ENCODE peak calls at places on chromosomes 16 and 17, in seven cellular contexts. D, K, I, G, S, J and H are unnamed samples. For H4K20me1, the result is how much of the 10 kb centered on the place peaks cover.

GRCh38 chr17:76528528-76529223 is 8.8 kb downstream of the CYGB start:
- DNase-seq in D (no peak), K (no peak), I (peak), G (no peak), S (no peak), J (peak), H (peak)

GRCh38 chr16:65119905-65120341 is 1.9 kb downstream of the CDH11 start:
- DNase-seq in D (peak), K (no peak), I (no peak), G (no peak), S (peak), J (peak), H (peak)

GRCh38 chr17:83079766-83080616 is 582 bp downstream of the METRNL start:
- DNase-seq in D (no peak), K (no peak), I (peak), G (no peak), S (peak), J (no peak), H (no peak)

GRCh38 chr16:80804061-80804450 is 342 bp downstream of the CDYL2 start:
- DNase-seq in D (peak), K (peak), I (peak), G (no peak), S (no peak), J (peak), H (peak)

GRCh38 chr17:19744492-19744891 is 3.6 kb downstream of the ALDH3A1 start:
- DNase-seq in D (no peak), K (no peak), I (no peak), G (no peak), S (no peak), J (no peak), H (peak)

GRCh38 chr17:27888945-27889344 is 4.2 kb downstream of the LYRM9 start:
- DNase-seq in D (peak), K (peak), I (no peak), G (no peak), S (peak), J (peak), H (no peak)

GRCh38 chr16:72978212-72978611 is 69.7 kb downstream of the ZFHX3 start:
- DNase-seq in D (no peak), K (no peak), I (no peak), G (no peak), S (no peak), J (no peak), H (no peak)

GRCh38 chr16:17448640-17449638 is 21.8 kb downstream of the XYLT1 start:
- DNase-seq in D (no peak), K (no peak), I (peak), G (no peak), S (no peak), J (no peak), H (no peak)

GRCh38 chr17:67855504-67856324 is 30.4 kb downstream of the BPTF start:
- DNase-seq in D (no peak), K (no peak), I (peak), G (no peak), S (no peak), J (no peak), H (no peak)

GRCh38 chr17:55577011-55577586 is 65.8 kb upstream of the SMIM36 start:
- DNase-seq in D (peak), K (no peak), I (no peak), G (no peak), S (no peak), J (peak), H (peak)

GRCh38 chr17:68399638-68400403 is 57.5 kb downstream of the WIPI1 start:
- DNase-seq in D (peak), K (peak), I (peak), G (no peak), S (no peak), J (peak), H (no peak)

GRCh38 chr16:88901718-88902337 is 35.4 kb upstream of the PABPN1L start:
- DNase-seq in D (no peak), K (peak), I (no peak), G (no peak), S (no peak), J (no peak), H (no peak)

GRCh38 chr17:36940313-36941264 is 3.3 kb downstream of the LHX1 start:
- DNase-seq in D (no peak), K (peak), I (no peak), G (no peak), S (peak), J (no peak), H (peak)

GRCh38 chr16:64153718-64154117 is 968.1 kb downstream of the CDH11 start:
- DNase-seq in D (peak), K (no peak), I (no peak), G (no peak), S (no peak), J (peak), H (no peak)

GRCh38 chr17:48125829-48126612 is 18.5 kb downstream of the SNX11 start:
- DNase-seq in D (no peak), K (no peak), I (no peak), G (no peak), S (no peak), J (no peak), H (no peak)

GRCh38 chr16:26598989-26599785 is 467.5 kb upstream of the C16orf82 start:
- DNase-seq in D (no peak), K (no peak), I (no peak), G (no peak), S (peak), J (no peak), H (no peak)

GRCh38 chr16:3317315-3317999 is 12.2 kb downstream of the ZNF75A start:
- DNase-seq in D (peak), K (no peak), I (no peak), G (no peak), S (no peak), J (peak), H (no peak)

GRCh38 chr17:44997733-44998520 is 29.8 kb upstream of the C1QL1 start:
- DNase-seq in D (no peak), K (no peak), I (no peak), G (no peak), S (no peak), J (peak), H (peak)

GRCh38 chr16:28538733-28539596 is at the start of gene NUPR1:
- DNase-seq in D (peak), K (no peak), I (no peak), G (peak), S (no peak), J (peak), H (peak)

GRCh38 chr17:67912656-67913055 is 83.6 kb downstream of the C17orf58 start:
- DNase-seq in D (no peak), K (no peak), I (no peak), G (no peak), S (no peak), J (no peak), H (no peak)

GRCh38 chr16:337437-337836 is 15.1 kb downstream of the AXIN1 start:
- DNase-seq in D (no peak), K (no peak), I (no peak), G (no peak), S (no peak), J (no peak), H (peak)

DNA sequence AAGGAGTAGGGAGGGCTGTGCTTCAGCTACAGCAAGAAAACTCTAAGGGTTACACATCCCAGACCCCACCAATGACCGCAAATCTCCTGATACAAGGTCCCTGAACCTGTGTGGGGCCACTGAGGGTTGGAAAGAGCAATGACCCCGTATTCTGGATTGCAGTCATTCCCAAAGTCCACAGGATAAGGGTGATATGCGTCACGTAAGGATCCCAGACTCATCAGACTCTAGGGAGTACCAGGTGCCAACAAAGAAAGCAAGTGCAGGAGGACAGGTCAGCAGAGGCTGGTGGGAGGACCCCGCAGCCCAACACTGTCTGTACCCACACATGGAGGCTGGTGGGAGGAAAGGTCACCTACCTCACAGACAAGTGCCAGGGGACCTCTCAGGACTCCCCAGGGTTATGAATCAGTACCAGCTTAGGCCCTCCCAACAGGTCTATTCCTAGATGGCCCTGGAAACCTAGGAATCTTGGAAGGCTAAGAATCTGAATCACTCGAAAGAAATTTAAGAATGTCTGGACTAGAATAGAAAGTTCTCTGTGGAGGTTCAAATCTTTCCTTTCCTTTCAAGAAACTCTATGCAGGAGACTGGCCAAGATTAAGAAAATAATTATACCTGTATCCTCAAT is 16.2 kb downstream of the PITPNA start:
- DNase-seq in D (peak), K (no peak), I (no peak), G (no peak), S (no peak), J (no peak), H (peak)
- H4K20me1 ChIP-seq in D (under half), K (under half), I (under half), G (under half), S (under half), J (under half), H (under half)

GRCh38 chr17:59367657-59368045 is 36.2 kb downstream of the YPEL2 start:
- DNase-seq in D (peak), K (no peak), I (no peak), G (no peak), S (no peak), J (no peak), H (no peak)

GRCh38 chr17:59368218-59368857 is 36.9 kb downstream of the YPEL2 start:
- DNase-seq in D (no peak), K (no peak), I (no peak), G (no peak), S (no peak), J (no peak), H (peak)

GRCh38 chr17:59365383-59365981 is 34.0 kb downstream of the YPEL2 start:
- DNase-seq in D (no peak), K (no peak), I (peak), G (no peak), S (peak), J (no peak), H (no peak)

GRCh38 chr17:59366773-59367656 is 35.6 kb downstream of the YPEL2 start:
- DNase-seq in D (peak), K (no peak), I (no peak), G (no peak), S (no peak), J (peak), H (peak)

DNA sequence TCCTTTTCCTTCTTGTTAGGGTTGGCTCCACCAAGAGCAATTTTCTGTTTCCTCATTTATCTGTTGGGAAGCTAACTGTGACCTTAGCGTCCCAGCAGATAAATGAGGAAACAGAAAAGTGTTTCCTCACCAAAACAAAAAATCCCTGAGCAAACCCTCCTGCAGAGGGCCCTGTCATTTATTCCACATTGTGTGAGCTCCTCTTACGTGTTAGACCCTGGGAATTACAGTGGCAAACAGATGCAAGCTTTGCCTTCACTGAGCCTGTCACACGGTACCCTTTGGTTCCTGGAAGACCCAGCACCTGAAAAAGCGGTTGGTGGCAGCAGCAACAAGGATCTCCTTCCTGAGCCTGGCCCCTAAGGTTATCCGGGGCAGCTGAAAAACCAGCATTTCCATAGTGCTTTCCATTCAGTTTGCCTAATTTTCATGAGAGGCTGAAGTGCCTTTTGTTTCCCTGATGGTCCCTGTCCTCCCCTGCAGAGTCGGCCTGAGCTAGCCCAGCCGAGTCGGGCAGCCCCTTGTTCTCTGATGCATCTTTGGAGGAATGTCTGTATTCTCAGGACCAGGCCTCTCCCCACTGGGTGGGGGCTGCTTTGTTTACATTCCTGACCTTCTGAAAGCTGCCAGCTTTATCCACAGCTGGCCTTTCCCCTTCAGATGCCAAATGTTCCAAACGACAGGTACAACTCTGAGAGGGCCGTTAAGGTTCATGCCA is 34.7 kb downstream of the YPEL2 start:
- DNase-seq in D (peak), K (peak), I (no peak), G (no peak), S (peak), J (no peak), H (no peak)
- TF ChIP-seq CTCF in D (no peak), K (peak), I (no peak), G (no peak), S (peak), J (no peak), H (no peak)

GRCh38 chr16:31082368-31083045 is 6.2 kb downstream of the PRSS53 start:
- DNase-seq in D (no peak), K (peak), I (no peak), G (no peak), S (no peak), J (no peak), H (peak)
- H4K20me1 ChIP-seq in D (under half), K (under half), I (under half), G (under half), S (half or more), J (under half), H (under half)

DNA sequence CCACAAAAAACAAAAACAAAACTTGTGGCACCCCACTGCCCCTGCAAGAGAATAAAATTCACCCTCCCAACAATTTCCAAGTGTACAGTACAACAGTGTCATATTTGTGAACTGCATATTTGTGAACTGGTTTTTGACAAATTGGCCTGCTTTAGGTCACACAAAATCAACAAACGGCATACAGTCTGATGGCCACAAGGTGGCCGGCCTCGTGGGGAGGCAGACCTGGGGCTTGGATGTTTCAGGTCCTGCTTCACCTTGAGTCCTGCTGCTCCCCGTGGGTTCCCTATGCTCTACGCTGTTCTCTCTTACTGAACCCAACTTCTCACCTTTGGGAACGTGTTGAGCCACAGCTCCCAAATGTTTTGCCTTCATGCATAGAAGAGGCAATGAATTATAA is 102.2 kb downstream of the CDK5R1 start:
- DNase-seq in D (no peak), K (peak), I (no peak), G (no peak), S (peak), J (no peak), H (no peak)
- TF ChIP-seq CTCF in D (no peak), K (peak), I (no peak), G (peak), S (peak), J (no peak), H (peak)

GRCh38 chr17:50133769-50134099 is 3.8 kb upstream of the SAMD14 start:
- DNase-seq in D (no peak), K (no peak), I (no peak), G (no peak), S (no peak), J (no peak), H (peak)
- H4K20me1 ChIP-seq in D (under half), K (under half), I (under half), G (under half), S (under half), J (under half), H (under half)